ENCODE peak calls at places on chromosome 20, in seven cellular contexts. O is IMR-90, K is trophoblast cell, T is mesendoderm, U is H1, L is H9, I is neuronal stem cell. M is an unnamed sample.

GRCh38 chr20:10060223-10060622 is 25.4 kb downstream of the ANKEF1 start:
- DNase-seq in K (no peak), L (no peak), T (no peak), O (no peak), I (no peak), U (no peak), M (no peak)

GRCh38 chr20:8215516-8215915 is 83.5 kb downstream of the PLCB1 start:
- DNase-seq in L (no peak), O (peak), K (no peak), U (no peak), T (no peak), I (no peak), M (peak)

GRCh38 chr20:25632940-25633790 is 9.4 kb upstream of the NANP start:
- DNase-seq in I (no peak), K (no peak), O (peak), U (no peak), L (no peak), T (no peak), M (peak)

GRCh38 chr20:57619053-57619831 is 984 bp downstream of the ZBP1 start:
- DNase-seq in O (no peak), T (no peak), L (no peak), I (no peak), U (no peak), K (no peak), M (no peak)

GRCh38 chr20:575230-575629 is 31.6 kb upstream of the CSNK2A1 start:
- DNase-seq in O (no peak), K (no peak), L (no peak), I (no peak), U (no peak), T (no peak), M (no peak)

GRCh38 chr20:48219306-48219705 is 434.0 kb upstream of the SULF2 start:
- DNase-seq in L (no peak), I (no peak), O (no peak), T (no peak), U (no peak), K (no peak), M (no peak)

GRCh38 chr20:34544109-34544793 is 14.3 kb upstream of the MAP1LC3A start:
- DNase-seq in U (no peak), T (peak), K (no peak), I (no peak), O (no peak), L (peak), M (no peak)

GRCh38 chr20:24002896-24003295 is 14.3 kb upstream of the GGTLC1 start:
- DNase-seq in O (no peak), T (no peak), L (no peak), U (no peak), I (no peak), K (no peak), M (no peak)

GRCh38 chr20:21323640-21324039 is 20.5 kb downstream of the XRN2 start:
- DNase-seq in K (peak), I (no peak), T (no peak), U (no peak), O (peak), L (no peak), M (peak)

GRCh38 chr20:44009679-44009992 is 95.0 kb downstream of the TOX2 start:
- DNase-seq in T (no peak), I (no peak), L (peak), K (no peak), U (no peak), O (no peak), M (no peak)

GRCh38 chr20:45583502-45583901 is 4.4 kb upstream of the WFDC8 start:
- DNase-seq in T (peak), U (no peak), I (no peak), K (no peak), L (peak), O (no peak), M (no peak)

GRCh38 chr20:4978050-4978918 is 23.0 kb downstream of the SLC23A2 start:
- DNase-seq in I (no peak), K (no peak), L (no peak), U (no peak), O (no peak), T (no peak), M (no peak)

GRCh38 chr20:59850018-59850641 is 83.3 kb downstream of the SYCP2 start:
- DNase-seq in K (peak), I (peak), O (peak), L (no peak), T (peak), U (no peak), M (peak)

GRCh38 chr20:11582073-11582472 is 335.6 kb upstream of the BTBD3 start:
- DNase-seq in U (no peak), L (no peak), O (no peak), I (no peak), T (no peak), K (no peak), M (no peak)

GRCh38 chr20:40669692-40670091 is 19.3 kb downstream of the MAFB start:
- DNase-seq in U (no peak), T (no peak), K (no peak), O (no peak), L (no peak), I (no peak), M (no peak)

GRCh38 chr20:3551681-3552434 is 81.0 kb downstream of the ATRN start:
- DNase-seq in U (no peak), L (no peak), I (no peak), O (peak), T (no peak), K (no peak), M (no peak)

GRCh38 chr20:2145376-2145775 is 43.7 kb downstream of the STK35 start:
- DNase-seq in I (no peak), U (no peak), L (no peak), K (no peak), O (peak), T (peak), M (no peak)

GRCh38 chr20:17995967-17996819 is 27.4 kb downstream of the MGME1 start:
- DNase-seq in O (peak), U (no peak), L (no peak), I (peak), K (peak), T (peak), M (peak)

GRCh38 chr20:6333110-6333509 is 210.3 kb upstream of the FERMT1 start:
- DNase-seq in K (no peak), U (no peak), I (no peak), O (no peak), T (peak), L (no peak), M (no peak)

GRCh38 chr20:53550590-53551187 is 43.0 kb downstream of the ZNF217 start:
- DNase-seq in T (no peak), U (no peak), I (no peak), L (no peak), O (no peak), K (peak), M (no peak)

GRCh38 chr20:48283470-48284110 is 498.3 kb upstream of the SULF2 start:
- DNase-seq in L (no peak), O (peak), K (no peak), I (no peak), T (no peak), U (no peak), M (no peak)

GRCh38 chr20:34574426-34574825 is 15.9 kb downstream of the MAP1LC3A start:
- DNase-seq in U (no peak), L (no peak), O (no peak), I (no peak), K (no peak), T (no peak), M (no peak)

GRCh38 chr20:47150403-47151152 is 205.9 kb downstream of the ZMYND8 start:
- DNase-seq in I (peak), U (peak), L (peak), O (peak), T (peak), K (peak), M (peak)

GRCh38 chr20:40938020-40938419 is 90.6 kb upstream of the TOP1 start:
- DNase-seq in O (no peak), T (peak), I (no peak), U (no peak), K (no peak), L (peak), M (no peak)

GRCh38 chr20:31484001-31484400 is 8.9 kb downstream of the REM1 start:
- DNase-seq in T (no peak), I (no peak), U (no peak), O (no peak), L (peak), K (no peak), M (no peak)

GRCh38 chr20:46299078-46299477 is 9.2 kb downstream of the CDH22 start:
- DNase-seq in O (no peak), I (no peak), K (no peak), L (no peak), T (no peak), U (no peak), M (no peak)

GRCh38 chr20:61936701-61937131 is 129.0 kb downstream of the TAF4 start:
- DNase-seq in L (no peak), U (no peak), T (no peak), O (no peak), I (no peak), K (no peak), M (no peak)

GRCh38 chr20:24734139-24734538 is 214.9 kb upstream of the CST7 start:
- DNase-seq in I (no peak), K (no peak), O (no peak), T (no peak), U (no peak), L (no peak), M (no peak)

GRCh38 chr20:16445482-16445881 is 127.8 kb downstream of the KIF16B start:
- DNase-seq in U (no peak), L (no peak), K (no peak), O (no peak), I (no peak), T (no peak), M (no peak)

GRCh38 chr20:17613328-17614175 is 43.7 kb downstream of the DSTN start:
- DNase-seq in T (no peak), U (no peak), I (no peak), K (peak), L (peak), O (no peak), M (no peak)

GRCh38 chr20:36218380-36219064 is 17.8 kb upstream of the AAR2 start:
- DNase-seq in O (no peak), U (no peak), T (no peak), I (no peak), K (no peak), L (no peak), M (no peak)

GRCh38 chr20:57387945-57388351 is 3.2 kb upstream of the RBM38 start:
- DNase-seq in L (no peak), U (no peak), O (no peak), I (no peak), K (peak), T (no peak), M (no peak)

GRCh38 chr20:25308671-25309394 is 60.9 kb downstream of the PYGB start:
- DNase-seq in U (no peak), L (no peak), O (peak), T (no peak), I (no peak), K (peak), M (peak)

GRCh38 chr20:3843490-3843889 is 3.1 kb upstream of the MAVS start:
- DNase-seq in U (no peak), T (no peak), L (no peak), O (peak), I (no peak), K (peak), M (peak)

GRCh38 chr20:19824861-19825260 is 66.8 kb downstream of the RIN2 start:
- DNase-seq in L (no peak), O (peak), T (no peak), U (no peak), K (no peak), I (no peak), M (peak)

GRCh38 chr20:19823971-19824370 is 65.9 kb downstream of the RIN2 start:
- DNase-seq in U (no peak), K (no peak), T (no peak), O (no peak), L (no peak), I (no peak), M (no peak)

GRCh38 chr20:19821605-19822004 is 63.5 kb downstream of the RIN2 start:
- DNase-seq in K (no peak), T (no peak), U (no peak), L (no peak), I (no peak), O (no peak), M (no peak)

GRCh38 chr20:19820520-19821211 is 62.6 kb downstream of the RIN2 start:
- DNase-seq in L (no peak), U (no peak), O (no peak), T (no peak), I (no peak), K (no peak), M (no peak)

GRCh38 chr20:19823216-19823615 is 65.2 kb downstream of the RIN2 start:
- DNase-seq in K (no peak), I (no peak), O (peak), T (no peak), U (no peak), L (no peak), M (no peak)
- H3K23ac ChIP-seq in K (no peak), I (no peak), O (peak), T (no peak), U (no peak), L (no peak), M (no peak)

GRCh38 chr20:49701313-49701731 is 12.4 kb downstream of the B4GALT5 start:
- DNase-seq in T (no peak), I (no peak), L (no peak), K (no peak), U (no peak), O (peak), M (no peak)

GRCh38 chr20:49701916-49702315 is 11.8 kb downstream of the B4GALT5 start:
- DNase-seq in I (no peak), K (no peak), L (no peak), O (no peak), T (no peak), U (no peak), M (no peak)

GRCh38 chr20:49699200-49699992 is 14.3 kb downstream of the B4GALT5 start:
- DNase-seq in I (no peak), K (peak), T (no peak), U (no peak), L (no peak), O (peak), M (peak)

GRCh38 chr20:49698477-49698876 is 15.2 kb downstream of the B4GALT5 start:
- DNase-seq in O (no peak), K (no peak), L (no peak), I (no peak), U (no peak), T (no peak), M (no peak)

GRCh38 chr20:49700411-49701185 is 13.1 kb downstream of the B4GALT5 start:
- DNase-seq in L (no peak), I (no peak), K (peak), O (peak), T (no peak), U (no peak), M (peak)
- H3K23ac ChIP-seq in L (no peak), I (no peak), K (no peak), O (no peak), T (no peak), U (no peak), M (no peak)

GRCh38 chr20:39596554-39596953 is 634.4 kb downstream of the DHX35 start:
- DNase-seq in O (no peak), I (no peak), L (no peak), U (no peak), T (no peak), K (no peak), M (no peak)
- H3K23ac ChIP-seq in O (no peak), I (no peak), L (no peak), U (no peak), T (no peak), K (no peak), M (no peak)

DNA sequence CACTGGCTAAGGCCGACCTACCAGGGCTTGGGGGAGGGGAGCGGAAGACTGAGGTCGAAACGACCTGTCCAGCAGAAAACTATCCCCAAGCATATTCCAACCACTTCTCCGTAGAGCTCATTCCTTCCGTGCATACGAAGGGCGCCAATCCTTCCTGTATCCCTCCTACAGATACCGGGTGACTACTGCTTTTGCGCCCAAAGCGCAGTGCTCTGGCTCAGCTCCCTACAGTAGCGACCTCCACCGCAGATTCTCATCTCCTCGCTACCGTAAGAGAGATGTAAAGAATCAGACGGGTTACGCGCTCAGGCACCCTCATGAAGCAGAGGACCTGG is 666 bp upstream of the NNAT start:
- DNase-seq in I (no peak), O (no peak), K (no peak), T (no peak), L (no peak), U (no peak), M (peak)
- H3K23ac ChIP-seq in I (no peak), O (no peak), K (no peak), T (no peak), L (no peak), U (no peak), M (peak)

DNA sequence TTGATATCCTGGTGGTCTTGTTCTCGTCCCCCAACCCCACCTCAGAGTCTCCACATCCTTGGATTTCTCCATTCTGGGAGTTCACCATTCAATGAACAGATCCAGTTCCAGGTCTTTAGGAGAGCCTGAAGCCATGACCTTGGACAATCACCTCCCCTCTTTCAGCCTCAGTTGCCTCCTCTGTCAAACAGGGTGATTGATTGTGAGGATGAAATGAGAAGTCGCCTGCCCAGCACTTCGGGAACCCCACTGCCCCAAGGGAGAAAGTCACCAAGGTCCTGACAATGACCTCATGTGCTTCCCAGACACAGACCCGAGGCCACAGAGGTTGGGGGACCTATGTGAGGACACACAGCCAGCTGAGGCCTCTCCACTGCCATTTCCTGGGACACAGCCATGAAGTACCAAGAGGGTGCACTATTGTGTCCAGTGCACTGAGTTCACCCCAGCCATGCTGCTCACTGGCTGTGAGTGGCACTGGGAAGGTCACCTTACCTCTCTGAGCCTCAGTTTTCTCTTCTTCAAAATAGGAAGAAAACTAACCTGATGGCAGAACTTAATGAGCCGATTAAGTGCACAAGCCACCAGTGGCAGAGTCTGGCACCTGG is 61.7 kb downstream of the SNAI1 start:
- DNase-seq in I (no peak), L (no peak), O (no peak), T (no peak), U (no peak), K (no peak), M (no peak)
- H3K23ac ChIP-seq in I (no peak), L (no peak), O (no peak), T (no peak), U (no peak), K (no peak), M (no peak)

DNA sequence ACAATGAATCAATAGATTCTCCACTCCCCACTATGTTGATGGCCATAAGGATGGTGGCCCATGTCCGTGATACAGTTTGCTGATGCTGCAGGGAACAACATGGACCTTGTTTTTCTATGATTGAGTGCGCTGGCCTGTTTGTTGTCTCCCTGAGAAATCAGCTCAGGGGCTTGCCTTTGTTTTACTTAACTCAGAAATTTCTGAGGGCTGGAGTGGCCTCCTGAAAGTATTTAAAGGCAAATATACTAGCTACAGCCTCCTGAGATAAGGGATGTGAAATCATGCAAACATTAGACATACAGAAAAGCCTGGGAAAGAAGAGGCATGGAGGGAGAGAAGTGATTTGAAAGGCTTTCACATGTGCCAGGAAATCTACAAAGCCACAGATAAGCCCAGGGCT is 170.3 kb upstream of the FLRT3 start:
- DNase-seq in L (no peak), T (no peak), O (no peak), K (no peak), I (no peak), U (no peak), M (no peak)
- H3K23ac ChIP-seq in L (no peak), T (no peak), O (no peak), K (no peak), I (no peak), U (no peak), M (no peak)